ENCODE peak calls at places on chromosomes 2 and 18, in eight cellular contexts. P is pancreas, N is A549, V is fibroblast of mammary gland, B is AG04450, W is fibroblast of the aortic adventitia, J is GM06990, X is Peyer's patch. L is an unnamed sample.
A peak's percentile ranks its signal among the peaks of the same experiment; 100 is the strongest.

GRCh38 chr2:105544591-105545377 is 145.9 kb upstream of the FHL2 start:
- DNase-seq in V (no peak), B (no peak), P (no peak), W (no peak), X (no peak), J (no peak), N (no peak), L (no peak)

GRCh38 chr2:182301093-182301492 is 125.7 kb downstream of the PDE1A start:
- DNase-seq in J (no peak), V (peak; percentile 57), W (peak; percentile 27), X (no peak), B (no peak), N (no peak), P (no peak), L (no peak)

GRCh38 chr18:59918320-59918755 is 18.5 kb downstream of the PMAIP1 start:
- DNase-seq in W (peak; percentile 55), B (no peak), V (peak; percentile 55), N (peak; percentile 31), X (peak; percentile 66), P (no peak), J (peak; percentile 75), L (no peak)

GRCh38 chr18:44765451-44765850 is 84.8 kb downstream of the SETBP1 start:
- DNase-seq in J (no peak), B (no peak), W (no peak), P (no peak), V (no peak), N (no peak), X (no peak), L (no peak)

GRCh38 chr2:99576775-99577174 is 87.0 kb upstream of the REV1 start:
- DNase-seq in N (no peak), J (no peak), X (no peak), W (no peak), B (no peak), V (no peak), P (no peak), L (no peak)

GRCh38 chr18:7953085-7953958 is 386.2 kb downstream of the PTPRM start:
- DNase-seq in V (no peak), W (no peak), X (no peak), J (peak; percentile 37), P (no peak), B (no peak), N (no peak), L (no peak)

GRCh38 chr2:223944166-223944703 is 900 bp downstream of the WDFY1 start:
- DNase-seq in V (no peak), N (no peak), X (peak; percentile 41), J (peak; percentile 55), B (no peak), W (no peak), P (peak; percentile 79), L (no peak)

GRCh38 chr2:172985139-172985874 is 90.3 kb upstream of the MAP3K20 start:
- DNase-seq in B (no peak), V (no peak), N (peak; percentile 78), P (peak; percentile 62), J (no peak), W (peak; percentile 17), X (no peak), L (no peak)

GRCh38 chr18:35616664-35617423 is 35.3 kb downstream of the GALNT1 start:
- DNase-seq in V (peak; percentile 82), P (no peak), W (peak; percentile 37), B (peak; percentile 32), J (peak; percentile 66), N (peak; percentile 21), X (peak; percentile 71), L (peak; percentile 84)

GRCh38 chr2:96697476-96697875 is 42.4 kb downstream of the LMAN2L start:
- DNase-seq in V (no peak), X (no peak), N (no peak), J (no peak), P (no peak), B (no peak), W (no peak), L (no peak)

GRCh38 chr2:88885679-88886402 is 194.4 kb downstream of the RPIA start:
- DNase-seq in B (no peak), X (peak; percentile 22), P (no peak), V (no peak), N (no peak), J (no peak), W (no peak), L (no peak)

GRCh38 chr2:152647417-152648010 is 69.7 kb downstream of the PRPF40A start:
- DNase-seq in B (no peak), N (no peak), W (peak; percentile 49), X (no peak), P (peak; percentile 74), V (peak; percentile 76), J (no peak), L (no peak)
- H3K4me3 ChIP-seq in B (no peak overlapping the region), N (no peak overlapping the region), W (no peak overlapping the region), X (no peak overlapping the region), P (no peak overlapping the region), V (no peak overlapping the region), J (no peak overlapping the region), L (no peak overlapping the region)

GRCh38 chr2:27571681-27572080 is 11.2 kb upstream of the ZNF512 start:
- DNase-seq in J (no peak), X (no peak), N (no peak), W (no peak), B (no peak), P (no peak), V (no peak), L (no peak)

GRCh38 chr2:27561060-27561459 is 21.8 kb upstream of the ZNF512 start:
- DNase-seq in J (no peak), B (no peak), X (no peak), N (no peak), V (no peak), P (no peak), W (no peak), L (no peak)

GRCh38 chr2:27569398-27569797 is 13.4 kb upstream of the ZNF512 start:
- DNase-seq in N (no peak), X (no peak), B (no peak), V (peak; percentile 72), W (no peak), P (no peak), J (no peak), L (no peak)

GRCh38 chr2:27571197-27571596 is 11.6 kb upstream of the ZNF512 start:
- DNase-seq in X (no peak), N (no peak), P (no peak), B (no peak), V (no peak), W (no peak), J (no peak), L (no peak)

DNA sequence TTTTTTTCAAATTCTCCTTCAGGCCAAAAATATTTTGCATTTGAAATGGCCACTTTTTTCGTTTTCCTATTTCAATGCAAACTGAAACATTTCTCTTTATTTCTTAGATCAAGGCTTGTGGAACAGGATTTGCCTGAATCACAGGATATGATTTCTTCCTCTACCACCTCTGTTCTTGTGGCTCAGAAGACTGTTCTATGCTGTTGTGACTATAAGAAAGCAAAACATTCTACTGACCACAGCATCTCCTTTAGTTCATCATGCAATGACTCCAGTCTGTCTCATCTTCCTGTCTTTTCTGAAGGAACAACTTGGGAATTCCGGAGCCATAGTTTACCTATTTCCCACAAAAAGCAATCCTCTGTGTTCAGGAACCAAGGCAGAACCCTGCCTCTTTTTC is 16.2 kb upstream of the ZNF512 start:
- DNase-seq in J (no peak), P (no peak), N (no peak), V (peak; percentile 94), B (no peak), W (peak; percentile 47), X (no peak), L (peak; percentile 68)
- H3K4me3 ChIP-seq in J (no peak overlapping the region), P (no peak overlapping the region), N (no peak overlapping the region), V (no peak overlapping the region), B (no peak overlapping the region), W (no peak overlapping the region), X (no peak overlapping the region), L (no peak overlapping the region)

GRCh38 chr2:66430906-66431619 is 3.9 kb upstream of the MEIS1 start:
- DNase-seq in J (no peak), N (no peak), V (no peak), P (no peak), W (no peak), B (no peak), X (no peak), L (no peak)

GRCh38 chr2:66428986-66429612 is 5.8 kb upstream of the MEIS1 start:
- DNase-seq in V (peak; percentile 81), B (no peak), W (peak; percentile 81), X (no peak), J (no peak), N (peak; percentile 27), P (no peak), L (no peak)

GRCh38 chr2:66432801-66433694 is 1.9 kb upstream of the MEIS1 start:
- DNase-seq in B (peak; percentile 94), N (peak; percentile 95), W (peak; percentile 99), P (peak; percentile 94), X (no peak), J (peak; percentile 39), V (peak; percentile 96), L (peak; percentile 95)

GRCh38 chr2:66431840-66432511 is 2.9 kb upstream of the MEIS1 start:
- DNase-seq in B (no peak), W (no peak), V (peak; percentile 40), X (no peak), P (peak; percentile 74), J (no peak), N (no peak), L (no peak)

DNA sequence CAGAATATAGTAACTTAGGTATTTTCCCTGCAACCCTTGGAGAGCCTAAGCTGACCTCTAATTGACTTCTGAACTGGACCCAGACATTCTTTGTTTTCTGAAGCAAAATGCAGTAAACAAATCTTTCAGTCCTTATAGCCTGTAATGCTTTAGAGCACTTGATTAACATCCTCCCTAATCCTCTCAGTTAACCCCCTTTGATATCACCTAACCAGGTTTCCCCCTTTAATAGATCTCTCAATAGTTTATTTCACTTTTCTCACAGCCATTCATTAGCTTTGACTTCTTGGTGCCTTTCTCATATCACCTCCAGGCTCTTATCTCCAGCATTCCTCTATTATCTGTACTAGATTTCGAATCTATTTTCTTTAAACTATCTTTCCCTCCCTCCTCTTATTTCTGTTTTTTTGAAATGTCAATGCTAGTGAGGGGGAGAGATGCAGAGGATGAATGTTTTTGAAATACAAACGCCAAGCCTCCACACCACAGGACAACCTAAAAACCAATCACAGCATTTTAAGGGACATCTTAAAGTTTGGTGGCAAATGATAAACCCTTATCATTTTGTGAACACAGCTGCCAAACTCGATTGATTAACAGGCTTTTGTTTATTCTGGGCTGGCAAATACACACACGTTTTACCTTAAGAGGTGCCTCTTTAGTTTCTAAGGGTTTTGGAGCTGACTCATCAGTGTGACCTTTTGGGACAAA is 4.6 kb upstream of the MEIS1 start:
- DNase-seq in J (no peak), W (no peak), P (no peak), B (no peak), V (no peak), X (no peak), N (no peak), L (no peak)
- H3K4me3 ChIP-seq in J (no peak overlapping the region), W (no peak overlapping the region), P (no peak overlapping the region), B (peak overlapping the region; percentile 25), V (no peak overlapping the region), X (no peak overlapping the region), N (no peak overlapping the region), L (no peak overlapping the region)

DNA sequence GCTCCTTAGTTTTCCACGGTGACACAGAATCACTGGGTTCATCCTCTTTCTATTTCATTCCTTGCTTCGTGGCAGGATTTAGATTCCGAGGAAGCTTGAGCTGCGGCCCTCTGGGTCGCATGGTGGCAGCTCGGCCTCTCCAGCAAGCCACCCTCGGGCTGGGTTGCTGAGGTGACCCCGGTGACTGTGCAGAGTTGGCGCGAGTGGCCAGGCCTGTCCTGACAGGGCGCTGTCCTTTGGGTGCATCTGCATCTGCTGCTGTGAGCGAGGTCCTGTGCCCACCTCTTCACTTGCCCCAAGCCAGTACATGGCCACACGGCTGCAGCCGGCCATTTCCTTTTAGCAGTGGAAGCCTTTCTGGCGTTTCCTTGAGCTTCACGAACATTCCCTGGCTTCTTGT is 21.8 kb downstream of the PRELID3A start:
- DNase-seq in P (no peak), W (no peak), J (no peak), V (no peak), B (no peak), N (no peak), X (no peak), L (no peak)
- H3K4me3 ChIP-seq in P (no peak overlapping the region), W (no peak overlapping the region), J (no peak overlapping the region), V (no peak overlapping the region), B (no peak overlapping the region), N (no peak overlapping the region), X (no peak overlapping the region), L (no peak overlapping the region)

L was measured in skeletal muscle cell.